ENCODE peak calls at places on chromosomes 5 and 9, in four cellular contexts. One of them, this sample, is unnamed. For H3K4me1, the result is how much of the 10 kb centered on the place peaks cover.

GRCh38 chr5:66169534-66169933 is 25.4 kb downstream of the SREK1 start:
- DNase-seq in GM23338: no peak
- DNase-seq in upper lobe of right lung: no peak
- DNase-seq in heart right ventricle: no peak
- DNase-seq in this sample: no peak

GRCh38 chr9:93306081-93306480 is 122.1 kb downstream of the WNK2 start:
- DNase-seq in GM23338: no peak
- DNase-seq in upper lobe of right lung: no peak
- DNase-seq in heart right ventricle: no peak
- DNase-seq in this sample: peak

GRCh38 chr9:130901498-130902203 is 5.0 kb upstream of the QRFP start:
- DNase-seq in GM23338: no peak
- DNase-seq in upper lobe of right lung: no peak
- DNase-seq in heart right ventricle: no peak
- DNase-seq in this sample: no peak

GRCh38 chr9:131817073-131817472 is 77.2 kb upstream of the RAPGEF1 start:
- DNase-seq in GM23338: no peak
- DNase-seq in upper lobe of right lung: no peak
- DNase-seq in heart right ventricle: no peak
- DNase-seq in this sample: no peak

GRCh38 chr9:105046907-105047651 is 119.1 kb upstream of the ABCA1 start:
- DNase-seq in GM23338: no peak
- DNase-seq in upper lobe of right lung: no peak
- DNase-seq in heart right ventricle: no peak
- DNase-seq in this sample: no peak

GRCh38 chr5:74402553-74402952 is 238.0 kb downstream of the ENC1 start:
- DNase-seq in GM23338: no peak
- DNase-seq in upper lobe of right lung: peak
- DNase-seq in heart right ventricle: no peak
- DNase-seq in this sample: no peak

GRCh38 chr9:92671323-92671722 is 1.4 kb upstream of the IPPK start:
- DNase-seq in GM23338: peak
- DNase-seq in upper lobe of right lung: peak
- DNase-seq in heart right ventricle: peak
- DNase-seq in this sample: peak

GRCh38 chr9:98944130-98945074 is 695 bp downstream of the COL15A1 start:
- DNase-seq in GM23338: peak
- DNase-seq in upper lobe of right lung: no peak
- DNase-seq in heart right ventricle: peak
- DNase-seq in this sample: peak

GRCh38 chr5:15010936-15011335 is 139.4 kb upstream of the ANKH start:
- DNase-seq in GM23338: no peak
- DNase-seq in upper lobe of right lung: no peak
- DNase-seq in heart right ventricle: no peak
- DNase-seq in this sample: no peak

GRCh38 chr5:15009420-15009819 is 137.8 kb upstream of the ANKH start:
- DNase-seq in GM23338: no peak
- DNase-seq in upper lobe of right lung: no peak
- DNase-seq in heart right ventricle: no peak
- DNase-seq in this sample: no peak

GRCh38 chr5:15008911-15009310 is 137.3 kb upstream of the ANKH start:
- DNase-seq in GM23338: no peak
- DNase-seq in upper lobe of right lung: no peak
- DNase-seq in heart right ventricle: no peak
- DNase-seq in this sample: no peak

GRCh38 chr5:15007549-15008142 is 136.1 kb upstream of the ANKH start:
- DNase-seq in GM23338: no peak
- DNase-seq in upper lobe of right lung: no peak
- DNase-seq in heart right ventricle: no peak
- DNase-seq in this sample: no peak

DNA sequence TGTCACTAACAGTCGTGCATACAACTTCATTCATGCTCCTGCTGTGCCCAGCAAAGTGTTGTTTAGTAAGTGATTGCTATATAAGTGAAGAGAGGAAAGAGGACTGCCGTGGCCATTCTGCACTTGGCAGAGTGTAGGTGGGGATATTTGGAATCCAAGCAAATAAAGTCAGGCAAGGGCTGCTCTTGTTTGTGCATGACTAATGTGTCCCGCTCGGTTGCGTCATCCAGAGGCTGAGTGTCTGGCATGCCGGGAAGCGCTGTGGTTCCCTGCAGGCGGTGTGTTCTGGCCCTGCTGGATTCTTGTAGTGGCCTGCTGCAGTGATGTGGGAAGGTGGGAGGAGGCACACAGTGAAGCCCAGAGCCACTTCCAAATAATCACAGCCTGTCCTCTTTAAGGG is 136.9 kb upstream of the ANKH start:
- DNase-seq in GM23338: peak
- DNase-seq in upper lobe of right lung: peak
- DNase-seq in heart right ventricle: peak
- DNase-seq in this sample: peak
- H3K4me1 ChIP-seq in GM23338: under half
- H3K4me1 ChIP-seq in upper lobe of right lung: under half
- H3K4me1 ChIP-seq in heart right ventricle: half or more
- H3K4me1 ChIP-seq in this sample: under half

GRCh38 chr9:90000925-90001324 is 396.1 kb downstream of the GADD45G start:
- DNase-seq in GM23338: no peak
- DNase-seq in upper lobe of right lung: no peak
- DNase-seq in heart right ventricle: no peak
- DNase-seq in this sample: no peak

GRCh38 chr9:89999534-90000370 is 394.9 kb downstream of the GADD45G start:
- DNase-seq in GM23338: peak
- DNase-seq in upper lobe of right lung: peak
- DNase-seq in heart right ventricle: peak
- DNase-seq in this sample: peak

GRCh38 chr9:90003046-90003355 is 398.2 kb downstream of the GADD45G start:
- DNase-seq in GM23338: no peak
- DNase-seq in upper lobe of right lung: no peak
- DNase-seq in heart right ventricle: peak
- DNase-seq in this sample: no peak

GRCh38 chr9:90001756-90002155 is 396.9 kb downstream of the GADD45G start:
- DNase-seq in GM23338: no peak
- DNase-seq in upper lobe of right lung: no peak
- DNase-seq in heart right ventricle: no peak
- DNase-seq in this sample: no peak

GRCh38 chr9:90002299-90003045 is 397.7 kb downstream of the GADD45G start:
- DNase-seq in GM23338: no peak
- DNase-seq in upper lobe of right lung: no peak
- DNase-seq in heart right ventricle: no peak
- DNase-seq in this sample: no peak
- H3K4me1 ChIP-seq in GM23338: under half
- H3K4me1 ChIP-seq in upper lobe of right lung: under half
- H3K4me1 ChIP-seq in heart right ventricle: under half
- H3K4me1 ChIP-seq in this sample: under half

GRCh38 chr5:139649082-139649991 is 1.2 kb downstream of the CXXC5 start:
- DNase-seq in GM23338: peak
- DNase-seq in upper lobe of right lung: peak
- DNase-seq in heart right ventricle: no peak
- DNase-seq in this sample: peak

GRCh38 chr5:139650031-139650688 is 2.0 kb downstream of the CXXC5 start:
- DNase-seq in GM23338: peak
- DNase-seq in upper lobe of right lung: peak
- DNase-seq in heart right ventricle: peak
- DNase-seq in this sample: peak

GRCh38 chr5:139651502-139651862 is 3.3 kb downstream of the CXXC5 start:
- DNase-seq in GM23338: no peak
- DNase-seq in upper lobe of right lung: no peak
- DNase-seq in heart right ventricle: no peak
- DNase-seq in this sample: no peak

GRCh38 chr5:139651863-139652787 is 4.0 kb downstream of the CXXC5 start:
- DNase-seq in GM23338: peak
- DNase-seq in upper lobe of right lung: peak
- DNase-seq in heart right ventricle: peak
- DNase-seq in this sample: peak

GRCh38 chr5:139650689-139651501 is 2.7 kb downstream of the CXXC5 start:
- DNase-seq in GM23338: peak
- DNase-seq in upper lobe of right lung: peak
- DNase-seq in heart right ventricle: peak
- DNase-seq in this sample: peak
- H3K4me1 ChIP-seq in GM23338: half or more
- H3K4me1 ChIP-seq in upper lobe of right lung: half or more
- H3K4me1 ChIP-seq in heart right ventricle: half or more
- H3K4me1 ChIP-seq in this sample: under half

DNA sequence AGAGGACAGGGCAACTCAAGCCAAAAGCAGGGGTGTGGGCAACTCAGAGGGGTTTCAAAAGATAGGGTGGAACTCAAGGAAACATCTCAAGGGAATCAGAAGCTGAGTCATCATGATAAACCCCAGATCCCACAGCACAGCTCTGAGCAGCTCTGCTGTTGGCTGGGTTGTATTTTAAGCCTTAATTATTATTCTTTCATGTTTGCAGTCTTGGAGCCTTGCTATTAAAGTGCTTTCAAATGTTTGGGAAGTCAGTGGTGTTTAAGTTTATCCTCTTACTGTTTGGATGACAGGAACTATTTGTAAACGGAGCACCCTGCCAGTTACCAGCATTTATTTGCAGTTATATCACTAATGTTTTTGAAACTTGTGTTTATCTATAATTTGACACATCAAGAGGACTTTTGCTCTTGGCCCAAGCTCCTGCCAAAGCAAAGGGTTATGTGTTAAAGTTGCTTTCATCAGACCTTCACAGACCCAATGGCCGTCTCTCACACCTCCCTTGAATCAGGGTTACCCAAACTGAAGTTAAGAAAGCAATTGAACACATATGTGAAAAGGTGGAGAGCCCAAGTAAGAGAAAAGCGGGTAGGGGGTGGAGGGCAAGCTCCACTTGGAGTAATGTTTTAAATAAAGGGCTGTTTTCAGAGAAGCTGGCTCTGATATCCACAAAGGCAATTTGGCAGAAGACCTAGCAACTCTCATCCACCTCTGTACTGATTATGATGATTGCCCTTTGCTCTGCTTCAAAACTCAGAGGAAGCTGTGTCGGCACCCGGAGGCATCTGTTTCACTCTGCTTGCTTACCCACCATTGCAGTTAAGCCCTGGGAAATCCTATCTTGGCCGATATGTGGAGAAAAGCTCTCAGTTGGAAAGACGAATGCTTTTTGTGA is 141.0 kb upstream of the SPDL1 start:
- DNase-seq in GM23338: no peak
- DNase-seq in upper lobe of right lung: no peak
- DNase-seq in heart right ventricle: no peak
- DNase-seq in this sample: no peak
- H3K4me1 ChIP-seq in GM23338: under half
- H3K4me1 ChIP-seq in upper lobe of right lung: under half
- H3K4me1 ChIP-seq in heart right ventricle: under half
- H3K4me1 ChIP-seq in this sample: under half

GRCh38 chr5:141598389-141599360 is 20.1 kb downstream of the DIAPH1 start:
- DNase-seq in GM23338: no peak
- DNase-seq in upper lobe of right lung: no peak
- DNase-seq in heart right ventricle: no peak
- DNase-seq in this sample: no peak

GRCh38 chr5:141597394-141597793 is 21.4 kb downstream of the DIAPH1 start:
- DNase-seq in GM23338: no peak
- DNase-seq in upper lobe of right lung: no peak
- DNase-seq in heart right ventricle: no peak
- DNase-seq in this sample: no peak

GRCh38 chr5:141596867-141597266 is 21.9 kb downstream of the DIAPH1 start:
- DNase-seq in GM23338: no peak
- DNase-seq in upper lobe of right lung: no peak
- DNase-seq in heart right ventricle: no peak
- DNase-seq in this sample: no peak

DNA sequence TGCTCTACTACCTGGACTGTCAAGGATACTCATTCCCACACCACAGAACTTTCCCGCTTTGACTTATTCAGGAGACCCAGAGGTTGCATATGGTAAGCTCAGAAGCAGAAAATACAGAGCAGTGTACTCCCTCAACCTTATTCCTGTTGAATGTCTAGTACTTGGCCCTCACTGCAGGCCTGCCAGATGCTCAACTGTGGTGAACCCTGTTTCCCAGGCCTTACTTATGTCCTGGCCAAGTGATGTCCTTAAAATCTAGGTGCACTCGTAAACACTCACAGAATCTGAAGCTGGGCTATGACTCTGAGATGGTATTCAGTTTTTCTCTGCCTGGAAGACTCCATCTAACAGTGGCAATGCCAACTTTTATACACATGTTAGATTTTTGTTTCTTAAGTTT is 21.0 kb downstream of the DIAPH1 start:
- DNase-seq in GM23338: no peak
- DNase-seq in upper lobe of right lung: no peak
- DNase-seq in heart right ventricle: no peak
- DNase-seq in this sample: no peak
- H3K4me1 ChIP-seq in GM23338: under half
- H3K4me1 ChIP-seq in upper lobe of right lung: under half
- H3K4me1 ChIP-seq in heart right ventricle: under half
- H3K4me1 ChIP-seq in this sample: under half

GRCh38 chr9:115209601-115210306 is 91.8 kb upstream of the TNC start:
- DNase-seq in GM23338: no peak
- DNase-seq in upper lobe of right lung: no peak
- DNase-seq in heart right ventricle: no peak
- DNase-seq in this sample: no peak
- H3K4me1 ChIP-seq in GM23338: under half
- H3K4me1 ChIP-seq in upper lobe of right lung: under half
- H3K4me1 ChIP-seq in heart right ventricle: under half
- H3K4me1 ChIP-seq in this sample: under half

DNA sequence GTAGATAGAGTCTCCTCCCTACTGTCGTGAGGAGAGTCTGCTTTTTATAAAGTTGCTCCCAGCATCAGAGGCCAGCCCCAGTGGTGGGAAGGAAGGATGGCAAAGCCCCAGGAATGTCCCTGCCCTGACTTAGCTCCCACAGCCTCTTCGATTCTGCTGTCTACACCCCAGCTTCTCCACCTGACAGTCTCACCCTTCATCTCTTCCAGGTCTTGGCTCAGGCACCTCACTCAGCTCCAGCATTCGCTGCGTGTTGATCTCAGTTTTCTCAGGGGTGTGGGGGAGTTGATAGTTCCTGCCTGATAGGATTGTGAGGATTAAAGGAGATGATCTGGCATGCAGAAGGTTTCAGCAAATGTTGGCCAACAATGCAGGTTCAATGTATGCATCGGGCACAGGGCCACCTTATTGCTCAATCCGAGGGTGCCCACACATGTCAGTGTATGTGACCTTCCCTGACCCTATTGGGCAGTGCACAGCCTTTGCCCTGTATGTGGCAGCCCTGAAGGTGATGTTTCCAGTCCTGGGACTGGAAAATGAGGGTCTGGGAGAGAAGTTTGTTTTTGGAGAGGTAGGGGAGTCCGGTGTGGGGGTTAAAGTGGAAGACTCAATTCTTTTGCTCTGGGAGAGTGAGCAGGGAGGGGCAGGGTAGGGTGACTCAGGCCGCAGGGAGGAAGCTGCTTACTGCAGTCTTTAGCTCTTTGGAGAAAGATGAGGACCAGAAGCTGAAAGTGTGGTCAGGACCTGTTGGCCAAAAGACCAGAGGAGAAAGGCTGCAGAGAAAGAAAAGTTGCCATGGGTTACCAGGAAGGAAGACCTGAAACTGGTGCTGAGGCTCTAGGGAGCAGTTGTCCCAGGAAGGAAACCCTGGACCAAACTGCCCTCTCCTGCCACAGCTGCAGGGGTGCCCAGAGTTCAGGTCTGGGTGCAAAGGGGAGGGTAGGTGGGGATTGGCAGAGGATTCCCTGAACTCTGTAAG is 153.2 kb downstream of the MACROH2A1 start:
- DNase-seq in GM23338: no peak
- DNase-seq in upper lobe of right lung: peak
- DNase-seq in heart right ventricle: no peak
- DNase-seq in this sample: peak
- H3K4me1 ChIP-seq in GM23338: under half
- H3K4me1 ChIP-seq in upper lobe of right lung: under half
- H3K4me1 ChIP-seq in heart right ventricle: under half
- H3K4me1 ChIP-seq in this sample: under half

GRCh38 chr5:133993563-133993962 is 11.2 kb downstream of the VDAC1 start:
- DNase-seq in GM23338: no peak
- DNase-seq in upper lobe of right lung: no peak
- DNase-seq in heart right ventricle: no peak
- DNase-seq in this sample: no peak
- H3K4me1 ChIP-seq in GM23338: under half
- H3K4me1 ChIP-seq in upper lobe of right lung: under half
- H3K4me1 ChIP-seq in heart right ventricle: half or more
- H3K4me1 ChIP-seq in this sample: under half

GRCh38 chr5:151686673-151687378 is at the start of gene SPARC:
- DNase-seq in GM23338: peak
- DNase-seq in upper lobe of right lung: peak
- DNase-seq in heart right ventricle: peak
- DNase-seq in this sample: peak
- H3K4me1 ChIP-seq in GM23338: under half
- H3K4me1 ChIP-seq in upper lobe of right lung: under half
- H3K4me1 ChIP-seq in heart right ventricle: half or more
- H3K4me1 ChIP-seq in this sample: under half